ENCODE peak calls at places on chromosomes 1 and 21, in seven cellular contexts. Z is A172; N is GM13977; F is stimulated activated CD8-positive, alpha-beta memory T cell treated with anti-CD3 and anti-CD28 coated beads, Interleukin-15, amount 100 ng/mL, for 1 hour; P is cortex of kidney; U is iPS-NIHi11; G is NCI-H1092 treated with DMSO at 0.1 percent for 48 hours. O is an unnamed sample.

GRCh38 chr1:55095095-55095494 is 55.7 kb downstream of the PCSK9 start:
- DNase-seq in P (no peak), F (no peak), U (no peak), N (no peak), Z (no peak), G (no peak), O (no peak)

GRCh38 chr1:93576346-93576745 is 105.3 kb downstream of the BCAR3 start:
- DNase-seq in U (no peak), N (no peak), G (peak; percentile 83), P (no peak), Z (no peak), F (no peak), O (no peak)

GRCh38 chr1:218942421-218942820 is 231.3 kb upstream of the LYPLAL1 start:
- DNase-seq in Z (no peak), G (no peak), F (no peak), P (no peak), U (no peak), N (no peak), O (no peak)

GRCh38 chr1:215277537-215277936 is 195.0 kb downstream of the KCNK2 start:
- DNase-seq in U (no peak), N (no peak), P (no peak), G (no peak), F (no peak), Z (peak; percentile 40), O (no peak)

GRCh38 chr1:145985129-145985501 is 11.3 kb downstream of the TXNIP start:
- DNase-seq in U (no peak), G (no peak), P (no peak), F (no peak), N (no peak), Z (no peak), O (no peak)

GRCh38 chr1:12124693-12125421 is 41.9 kb upstream of the TNFRSF1B start:
- DNase-seq in Z (peak; percentile 24), U (peak; percentile 77), N (peak; percentile 67), F (peak; percentile 73), P (no peak), G (peak; percentile 61), O (peak; percentile 73)

GRCh38 chr21:32245971-32246370 is 32.9 kb downstream of the MIS18A start:
- DNase-seq in P (no peak), G (no peak), U (no peak), F (no peak), Z (no peak), N (no peak), O (no peak)

GRCh38 chr1:22932803-22933470 is 39.7 kb downstream of the LACTBL1 start:
- DNase-seq in Z (no peak), G (no peak), N (no peak), U (no peak), F (no peak), P (no peak), O (peak; percentile 5)

GRCh38 chr1:78297828-78298227 is 192.9 kb upstream of the PTGFR start:
- DNase-seq in Z (no peak), F (no peak), N (no peak), U (no peak), G (no peak), P (no peak), O (no peak)

GRCh38 chr1:232599178-232600041 is 30.5 kb downstream of the SIPA1L2 start:
- DNase-seq in F (no peak), G (peak; percentile 92), U (no peak), N (no peak), Z (no peak), P (no peak), O (no peak)

GRCh38 chr1:20402585-20403422 is 83.2 kb downstream of the CAMK2N1 start:
- DNase-seq in P (no peak), F (no peak), Z (no peak), N (no peak), G (peak; percentile 29), U (no peak), O (no peak)

GRCh38 chr1:246689409-246689997 is 34.7 kb upstream of the SCCPDH start:
- DNase-seq in Z (peak; percentile 87), N (peak; percentile 91), G (peak; percentile 86), P (no peak), F (no peak), U (peak; percentile 91), O (peak; percentile 92)

GRCh38 chr1:1273152-1273534 is 511 bp downstream of the UBE2J2 start:
- DNase-seq in P (no peak), Z (no peak), N (no peak), U (no peak), F (no peak), G (no peak), O (no peak)

GRCh38 chr1:242651817-242652216 is 127.3 kb upstream of the PLD5 start:
- DNase-seq in N (no peak), G (no peak), U (peak; percentile 23), Z (no peak), F (no peak), P (no peak), O (no peak)

GRCh38 chr1:234582626-234583354 is 27.2 kb downstream of the IRF2BP2 start:
- DNase-seq in Z (no peak), F (no peak), P (no peak), N (no peak), G (no peak), U (no peak), O (no peak)

GRCh38 chr1:63674238-63674864 is 81.1 kb downstream of the PGM1 start:
- DNase-seq in U (peak; percentile 89), P (no peak), Z (peak; percentile 87), N (peak; percentile 48), G (peak; percentile 31), F (no peak), O (peak; percentile 54)

GRCh38 chr1:48442864-48443619 is 29.0 kb downstream of the SPATA6 start:
- DNase-seq in G (no peak), F (no peak), N (no peak), P (no peak), U (no peak), Z (no peak), O (no peak)

GRCh38 chr1:107793896-107794440 is 171.0 kb downstream of the VAV3 start:
- DNase-seq in U (no peak), N (no peak), Z (no peak), G (no peak), P (no peak), F (no peak), O (no peak)

GRCh38 chr1:228860911-228861829 is 125.9 kb downstream of the RHOU start:
- DNase-seq in F (no peak), Z (peak; percentile 99), P (no peak), N (no peak), G (no peak), U (no peak), O (no peak)

GRCh38 chr21:17514124-17514481 is 1.3 kb downstream of the CXADR start:
- DNase-seq in P (no peak), U (peak; percentile 48), N (no peak), F (no peak), Z (no peak), G (no peak), O (no peak)

GRCh38 chr1:5847013-5847654 is 145.1 kb downstream of the NPHP4 start:
- DNase-seq in U (peak; percentile 96), N (peak; percentile 66), P (no peak), Z (no peak), F (no peak), G (no peak), O (no peak)

GRCh38 chr1:248812736-248813425 is 12.8 kb downstream of the SH3BP5L start:
- DNase-seq in P (no peak), N (no peak), Z (no peak), F (no peak), G (no peak), U (no peak), O (no peak)

GRCh38 chr1:246284021-246284420 is 223.1 kb downstream of the SMYD3 start:
- DNase-seq in F (no peak), G (no peak), Z (no peak), P (no peak), N (no peak), U (no peak), O (no peak)

GRCh38 chr1:184520343-184520742 is 133.5 kb downstream of the C1orf21 start:
- DNase-seq in Z (no peak), U (peak; percentile 14), P (no peak), G (peak; percentile 46), N (no peak), F (no peak), O (no peak)

GRCh38 chr1:234827181-234827580 is 217.2 kb upstream of the IRF2BP2 start:
- DNase-seq in U (no peak), P (no peak), N (no peak), G (no peak), Z (no peak), F (no peak), O (no peak)

GRCh38 chr1:212630159-212630900 is 21.8 kb downstream of the ATF3 start:
- DNase-seq in P (no peak), Z (peak; percentile 73), N (peak; percentile 81), U (peak; percentile 86), F (peak; percentile 25), G (peak; percentile 53), O (peak; percentile 83)

GRCh38 chr21:36539434-36540150 is 59.7 kb upstream of the CLDN14 start:
- DNase-seq in F (no peak), U (no peak), P (no peak), N (no peak), G (no peak), Z (no peak), O (no peak)

GRCh38 chr1:66300986-66301451 is 232.9 kb upstream of the SGIP1 start:
- DNase-seq in U (no peak), P (no peak), Z (peak; percentile 37), N (peak; percentile 10), G (no peak), F (no peak), O (peak; percentile 18)

GRCh38 chr1:67355745-67356424 is 48.2 kb downstream of the IL12RB2 start:
- DNase-seq in N (no peak), F (no peak), G (no peak), U (no peak), P (no peak), Z (peak; percentile 51), O (no peak)